ENCODE peak calls at places on chromosome 3, in nine cellular contexts. K is foreskin fibroblast; Y is NCI-H460; S is NCI-H1048; M is 8988T; G is effector CD4-positive, alpha-beta T cell; J is fibroblast of mammary gland; E is right atrium auricular region; R is activated gamma-delta T cell treated with Interleukin-2 at 50 U/mL for 16 hours. Q is an unnamed sample.

GRCh38 chr3:112709929-112710328 is 69.0 kb upstream of the CCDC80 start:
- DNase-seq in K (no peak), Y (no peak), S (no peak), M (no peak), G (no peak), J (no peak), E (no peak), R (no peak), Q (no peak)

GRCh38 chr3:98223907-98224672 is 40.0 kb upstream of the OR5H6 start:
- DNase-seq in K (no peak), Y (no peak), S (no peak), M (no peak), G (no peak), J (no peak), E (no peak), R (no peak), Q (no peak)

GRCh38 chr3:56302417-56302816 is 165.8 kb downstream of the ERC2 start:
- DNase-seq in K (no peak), Y (no peak), S (no peak), M (no peak), G (no peak), J (no peak), E (no peak), R (no peak), Q (no peak)

GRCh38 chr3:80688814-80689213 is 921.0 kb upstream of the ROBO1 start:
- DNase-seq in K (no peak), Y (peak), S (no peak), M (no peak), G (no peak), J (peak), E (no peak), R (no peak), Q (no peak)

GRCh38 chr3:16687206-16687605 is 82.0 kb upstream of the DAZL start:
- DNase-seq in K (no peak), Y (no peak), S (no peak), M (no peak), G (no peak), J (no peak), E (no peak), R (no peak), Q (no peak)

GRCh38 chr3:62665627-62666433 is 209.4 kb downstream of the CADPS start:
- DNase-seq in K (peak), Y (peak), S (peak), M (no peak), G (no peak), J (peak), E (peak), R (no peak), Q (peak)

GRCh38 chr3:126461450-126462070 is 14.1 kb downstream of the ZXDC start:
- DNase-seq in K (no peak), Y (no peak), S (no peak), M (no peak), G (no peak), J (no peak), E (no peak), R (no peak), Q (no peak)

GRCh38 chr3:197749315-197749600 is 425 bp upstream of the FYTTD1 start:
- DNase-seq in K (peak), Y (no peak), S (no peak), M (peak), G (peak), J (peak), E (peak), R (peak), Q (no peak)

GRCh38 chr3:51371943-51372557 is 13.0 kb upstream of the MANF start:
- DNase-seq in K (peak), Y (peak), S (peak), M (no peak), G (peak), J (peak), E (no peak), R (peak), Q (no peak)

GRCh38 chr3:177554900-177555759 is 357.8 kb upstream of the TBL1XR1 start:
- DNase-seq in K (peak), Y (peak), S (no peak), M (no peak), G (no peak), J (peak), E (peak), R (no peak), Q (peak)

GRCh38 chr3:180744226-180744625 is 64.9 kb upstream of the CCDC39 start:
- DNase-seq in K (no peak), Y (no peak), S (no peak), M (no peak), G (no peak), J (no peak), E (no peak), R (no peak), Q (no peak)

GRCh38 chr3:103083848-103084631 is 649.2 kb downstream of the ZPLD1 start:
- DNase-seq in K (no peak), Y (no peak), S (no peak), M (no peak), G (no peak), J (no peak), E (no peak), R (no peak), Q (no peak)

GRCh38 chr3:49469037-49469875 is 811 bp upstream of the DAG1 start:
- DNase-seq in K (peak), Y (peak), S (no peak), M (peak), G (no peak), J (peak), E (peak), R (no peak), Q (peak)

GRCh38 chr3:141644931-141645330 is 93.2 kb upstream of the RNF7 start:
- DNase-seq in K (peak), Y (peak), S (peak), M (no peak), G (peak), J (peak), E (peak), R (peak), Q (no peak)

GRCh38 chr3:182710557-182711157 is 82.6 kb upstream of the ATP11B start:
- DNase-seq in K (no peak), Y (peak), S (no peak), M (no peak), G (no peak), J (peak), E (no peak), R (no peak), Q (no peak)

GRCh38 chr3:183085634-183086390 is 13.5 kb downstream of the MCCC1 start:
- DNase-seq in K (no peak), Y (peak), S (no peak), M (peak), G (no peak), J (peak), E (no peak), R (no peak), Q (no peak)

GRCh38 chr3:73520931-73521461 is 103.7 kb downstream of the PDZRN3 start:
- DNase-seq in K (peak), Y (no peak), S (no peak), M (no peak), G (no peak), J (peak), E (no peak), R (no peak), Q (peak)

GRCh38 chr3:81867875-81868274 is 106.4 kb upstream of the GBE1 start:
- DNase-seq in K (no peak), Y (no peak), S (no peak), M (no peak), G (no peak), J (no peak), E (no peak), R (no peak), Q (no peak)

GRCh38 chr3:87361271-87361670 is 84.9 kb upstream of the POU1F1 start:
- DNase-seq in K (no peak), Y (no peak), S (no peak), M (no peak), G (no peak), J (no peak), E (no peak), R (no peak), Q (no peak)